ENCODE peak calls at places on chromosomes 4 and X, in five cellular contexts. J is H1, X is endothelial cell, Q is coronary artery, B is lower lobe of right lung. H is an unnamed sample.

GRCh38 chr4:36111180-36111579 is 133.1 kb downstream of the ARAP2 start:
- DNase-seq in J (no peak), B (no peak), X (no peak), Q (no peak), H (no peak)

GRCh38 chr4:180086480-180087170 is 2156.6 kb upstream of the TENM3 start:
- DNase-seq in X (no peak), B (no peak), J (no peak), Q (no peak), H (no peak)

GRCh38 chrX:21838937-21839333 is 482 bp upstream of the MBTPS2 start:
- DNase-seq in Q (no peak), X (no peak), J (no peak), B (no peak), H (no peak)

GRCh38 chr4:26766142-26766541 is 94.5 kb upstream of the STIM2 start:
- DNase-seq in X (no peak), B (no peak), Q (no peak), J (no peak), H (peak)

GRCh38 chr4:124903995-124904722 is 191.6 kb upstream of the ANKRD50 start:
- DNase-seq in Q (no peak), J (no peak), B (no peak), X (no peak), H (no peak)

GRCh38 chrX:3527811-3528210 is 181.4 kb upstream of the MXRA5 start:
- DNase-seq in J (no peak), X (no peak), B (no peak), Q (no peak), H (no peak)

GRCh38 chr4:12499693-12500092 is 984.4 kb downstream of the RAB28 start:
- DNase-seq in X (no peak), J (no peak), B (no peak), Q (no peak), H (no peak)

GRCh38 chr4:8858188-8858924 is 13.3 kb downstream of the HMX1 start:
- DNase-seq in B (no peak), X (no peak), Q (no peak), J (no peak), H (no peak)

GRCh38 chrX:146454363-146454762 is 355.2 kb upstream of the CXorf51B start:
- DNase-seq in Q (no peak), X (no peak), J (no peak), B (no peak), H (no peak)

GRCh38 chr4:476501-476900 is 22.5 kb downstream of the ZNF721 start:
- DNase-seq in Q (no peak), X (no peak), J (no peak), B (no peak), H (no peak)

GRCh38 chr4:69640289-69640688 is 847 bp upstream of the UGT2A2 start:
- DNase-seq in X (no peak), B (no peak), Q (no peak), J (no peak), H (no peak)

GRCh38 chr4:88960576-88960975 is 96.4 kb downstream of the FAM13A start:
- DNase-seq in X (no peak), Q (no peak), J (no peak), B (no peak), H (no peak)

GRCh38 chr4:159269143-159269542 is 166.3 kb downstream of the RAPGEF2 start:
- DNase-seq in B (no peak), Q (no peak), X (no peak), J (no peak), H (no peak)

GRCh38 chr4:187485676-187486075 is 509.9 kb upstream of the ZFP42 start:
- DNase-seq in X (no peak), B (no peak), J (no peak), Q (no peak), H (no peak)

GRCh38 chr4:172997851-172998250 is 170.8 kb upstream of the GALNT7 start:
- DNase-seq in X (no peak), B (no peak), J (no peak), Q (no peak), H (no peak)

GRCh38 chrX:8672176-8672575 is 59.8 kb downstream of the ANOS1 start:
- DNase-seq in B (no peak), X (peak), J (no peak), Q (no peak), H (no peak)

GRCh38 chr4:92270908-92271307 is 32.9 kb upstream of the GRID2 start:
- DNase-seq in B (no peak), X (peak), J (no peak), Q (no peak), H (no peak)

GRCh38 chrX:27446423-27446822 is 16.7 kb downstream of the PPP4R3C start:
- DNase-seq in X (no peak), Q (no peak), J (no peak), B (no peak), H (no peak)

GRCh38 chrX:153765138-153766079 is 1.4 kb downstream of the PLXNB3 start:
- DNase-seq in J (no peak), Q (peak), X (peak), B (peak), H (no peak)

GRCh38 chrX:15790766-15791380 is 589 bp downstream of the ZRSR2 start:
- DNase-seq in J (no peak), X (no peak), Q (no peak), B (no peak), H (no peak)

GRCh38 chr4:110514889-110515479 is 39.0 kb downstream of the ENPEP start:
- DNase-seq in Q (no peak), X (no peak), J (no peak), B (no peak), H (no peak)

GRCh38 chrX:130055103-130055502 is 55.2 kb downstream of the ELF4 start:
- DNase-seq in J (no peak), Q (no peak), X (no peak), B (no peak), H (no peak)

GRCh38 chr4:73740353-73740778 is at the start of gene CXCL8:
- DNase-seq in Q (no peak), B (peak), J (no peak), X (no peak), H (peak)

GRCh38 chr4:47386592-47387235 is 76.8 kb downstream of the COMMD8 start:
- DNase-seq in X (no peak), J (no peak), Q (no peak), B (no peak), H (no peak)

GRCh38 chrX:129793604-129794191 is 13.9 kb downstream of the SASH3 start:
- DNase-seq in B (no peak), Q (peak), J (no peak), X (no peak), H (no peak)

GRCh38 chrX:127879585-127879984 is 172.6 kb downstream of the ACTRT1 start:
- DNase-seq in X (no peak), Q (no peak), J (no peak), B (no peak), H (no peak)

GRCh38 chr4:48635310-48635709 is 144.8 kb downstream of the FRYL start:
- DNase-seq in X (no peak), J (no peak), B (no peak), Q (no peak), H (no peak)

GRCh38 chrX:103805860-103806259 is 26.2 kb downstream of the RAB9B start:
- DNase-seq in Q (no peak), J (no peak), B (no peak), X (no peak), H (no peak)

GRCh38 chr4:138668309-138668708 is 347.3 kb upstream of the NOCT start:
- DNase-seq in Q (no peak), X (no peak), B (no peak), J (no peak), H (no peak)

GRCh38 chr4:143384381-143384994 is 47.8 kb downstream of the GAB1 start:
- DNase-seq in X (no peak), B (peak), J (no peak), Q (peak), H (no peak)

GRCh38 chr4:57214654-57215411 is 104.6 kb upstream of the IGFBP7 start:
- DNase-seq in X (no peak), B (no peak), J (no peak), Q (no peak), H (no peak)

GRCh38 chr4:91319869-91320268 is 983.9 kb upstream of the GRID2 start:
- DNase-seq in B (no peak), X (no peak), J (no peak), Q (no peak), H (no peak)

GRCh38 chrX:104697264-104697663 is 131.3 kb downstream of the IL1RAPL2 start:
- DNase-seq in J (no peak), B (no peak), X (no peak), Q (no peak), H (no peak)

GRCh38 chrX:41384041-41384705 is 50.2 kb downstream of the DDX3X start:
- DNase-seq in Q (no peak), J (no peak), X (no peak), B (peak), H (peak)

GRCh38 chr4:186169333-186169941 is 21.9 kb upstream of the CYP4V2 start:
- DNase-seq in Q (no peak), B (no peak), X (no peak), J (no peak), H (no peak)

GRCh38 chrX:54979432-54979831 is 14.6 kb downstream of the PFKFB1 start:
- DNase-seq in J (no peak), Q (no peak), X (no peak), B (no peak), H (no peak)

GRCh38 chrX:49930046-49930445 is 7.7 kb downstream of the CLCN5 start:
- DNase-seq in B (no peak), Q (no peak), J (no peak), X (no peak), H (no peak)

GRCh38 chr4:26985836-26986235 is 125.2 kb downstream of the STIM2 start:
- DNase-seq in J (no peak), X (no peak), B (no peak), Q (no peak), H (no peak)

GRCh38 chr4:150679767-150680088 is 97.8 kb downstream of the MAB21L2 start:
- DNase-seq in Q (no peak), J (no peak), B (no peak), X (no peak), H (no peak)

GRCh38 chr4:67581208-67581857 is 22.8 kb downstream of the STAP1 start:
- DNase-seq in Q (no peak), B (no peak), X (no peak), J (no peak), H (no peak)

GRCh38 chrX:134753185-134754008 is 95.1 kb upstream of the PLAC1 start:
- DNase-seq in B (no peak), Q (no peak), J (no peak), X (no peak), H (no peak)
- TF ChIP-seq CTCF in B (no peak), Q (no peak), J (no peak), X (no peak), H (no peak)

DNA sequence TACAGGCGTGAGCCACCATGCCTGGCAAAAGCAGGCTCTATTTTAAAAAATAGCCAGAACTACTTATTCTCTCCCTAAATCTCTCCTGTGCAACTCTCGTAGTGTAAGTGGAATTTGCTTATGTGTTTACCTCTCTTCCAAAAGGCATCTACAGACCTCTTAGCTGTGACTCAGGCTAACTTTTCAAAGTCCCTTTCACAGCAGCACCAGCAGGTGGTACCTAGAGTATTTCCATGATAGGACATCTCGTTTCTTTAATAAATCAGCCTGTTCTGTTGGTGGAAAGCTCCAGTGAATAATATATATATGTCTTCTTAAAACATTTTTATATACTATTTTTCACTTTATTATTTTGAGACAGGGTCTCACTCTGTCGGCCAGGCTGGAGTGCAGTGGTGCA is 89.0 kb downstream of the NSUN7 start:
- DNase-seq in X (no peak), Q (no peak), B (no peak), J (no peak), H (no peak)
- TF ChIP-seq CTCF in X (no peak), Q (no peak), B (no peak), J (no peak), H (no peak)

DNA sequence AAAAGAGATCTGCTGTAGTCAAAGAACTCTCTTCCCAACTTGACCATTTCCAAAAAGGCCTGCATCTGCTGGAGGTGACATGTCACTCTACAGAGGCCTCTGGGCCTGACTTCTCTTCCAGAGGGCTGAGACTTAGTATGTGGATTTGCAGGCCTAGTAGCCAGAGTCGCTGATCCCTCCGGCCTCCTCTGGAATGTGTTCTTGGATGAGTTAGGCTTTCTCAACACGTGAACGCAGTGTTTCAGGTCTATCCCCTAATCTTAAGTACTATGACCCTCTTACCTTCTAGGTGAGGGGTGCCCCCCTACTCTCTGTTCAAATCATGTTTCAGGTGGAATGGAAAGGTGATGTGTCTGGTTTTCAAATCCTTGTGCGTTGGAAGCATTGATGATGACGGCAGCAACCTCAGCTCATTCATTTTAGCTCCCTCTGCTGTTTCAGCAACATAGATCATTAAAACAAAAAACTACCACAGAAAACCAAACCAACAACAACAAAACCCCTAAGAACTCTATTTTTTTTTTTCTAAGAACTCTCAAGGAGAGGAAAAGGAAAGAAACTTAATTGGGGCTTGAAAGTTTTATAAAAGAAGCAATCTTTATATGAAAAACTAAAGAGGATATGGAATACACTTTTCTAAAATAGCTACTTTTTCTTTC is 56.4 kb downstream of the RWDD4 start:
- DNase-seq in X (no peak), J (peak), Q (no peak), B (no peak), H (no peak)
- TF ChIP-seq CTCF in X (no peak), J (peak), Q (no peak), B (peak), H (no peak)

DNA sequence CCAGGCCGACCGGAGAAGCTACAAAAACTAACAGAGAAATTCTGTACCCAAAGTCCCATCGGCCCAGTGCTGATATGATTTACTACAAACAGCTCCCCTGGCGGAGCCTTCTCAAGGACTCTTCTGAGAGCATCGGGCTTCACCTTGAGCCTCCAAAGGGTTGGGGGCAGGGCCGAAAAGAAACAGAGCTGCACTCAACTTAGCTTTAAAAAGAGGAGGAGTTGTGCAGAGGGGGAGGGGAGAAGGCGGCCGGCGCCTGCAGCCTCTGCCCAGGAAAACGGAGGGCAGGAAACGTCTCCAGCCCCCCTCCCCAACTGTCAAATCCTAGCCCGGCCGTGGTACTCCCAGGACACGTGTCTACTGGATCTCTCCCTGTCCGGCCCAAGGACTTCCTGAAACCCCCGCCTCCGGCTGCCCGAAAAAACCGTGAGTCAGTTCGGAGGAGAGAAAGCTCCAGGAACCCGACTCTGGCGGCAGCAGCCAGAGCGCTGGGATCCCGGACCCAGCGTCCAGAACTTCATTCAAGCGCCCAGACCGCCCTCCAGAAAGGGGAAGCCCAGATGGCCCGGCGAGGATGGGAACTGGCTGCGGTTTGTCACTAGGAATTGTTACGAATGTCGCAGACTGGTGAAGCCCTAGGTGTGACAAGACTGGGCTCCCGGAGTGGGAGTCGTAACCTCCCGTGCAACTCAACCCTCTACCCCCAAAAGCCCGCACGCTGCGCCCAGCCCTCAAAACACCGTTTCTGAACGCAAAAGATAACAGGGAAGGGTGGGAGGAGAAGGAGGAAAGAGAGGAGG is 1.0 kb downstream of the ADAMTS3 start:
- DNase-seq in Q (peak), B (peak), J (peak), X (peak), H (peak)
- TF ChIP-seq CTCF in Q (no peak), B (peak), J (peak), X (no peak), H (no peak)

GRCh38 chr4:3649491-3649890 is 116.7 kb upstream of the ADRA2C start:
- DNase-seq in Q (no peak), J (no peak), X (no peak), B (no peak), H (no peak)

GRCh38 chr4:3648195-3648594 is 116.0 kb upstream of the LRPAP1 start:
- DNase-seq in Q (no peak), J (no peak), B (no peak), X (no peak), H (no peak)

GRCh38 chr4:3646280-3646679 is 114.1 kb upstream of the LRPAP1 start:
- DNase-seq in J (no peak), X (no peak), Q (no peak), B (no peak), H (no peak)

GRCh38 chr4:3651267-3651846 is 114.8 kb upstream of the ADRA2C start:
- DNase-seq in B (no peak), J (no peak), Q (no peak), X (no peak), H (no peak)

DNA sequence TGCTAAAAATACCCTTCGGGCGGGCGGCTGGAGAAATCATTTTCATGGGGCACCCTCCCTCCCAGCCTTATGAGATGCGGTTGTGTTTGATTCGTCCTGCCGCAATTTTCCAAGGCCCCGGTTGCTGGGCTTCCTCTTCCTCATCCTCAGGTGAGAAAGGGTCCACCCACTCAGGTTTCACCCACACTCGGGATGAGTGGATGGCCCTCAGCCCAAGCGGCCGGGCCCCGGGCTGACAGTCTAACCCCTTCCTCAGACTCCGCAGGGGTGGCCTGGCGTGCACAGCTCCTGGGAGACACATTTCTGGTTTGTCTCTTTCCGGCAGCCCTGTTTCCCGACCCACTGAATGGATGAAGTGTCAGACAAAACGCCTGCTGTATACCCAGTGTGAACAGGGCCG is 116.5 kb upstream of the LRPAP1 start:
- DNase-seq in J (no peak), Q (no peak), X (no peak), B (no peak), H (no peak)
- TF ChIP-seq CTCF in J (no peak), Q (no peak), X (no peak), B (no peak), H (no peak)

H was measured in CD14-positive monocyte.